ENCODE peak calls at places on chromosome 15, in five cellular contexts. J is H9, K is neuronal stem cell, W is H1, N is trophoblast cell. B is an unnamed sample.

GRCh38 chr15:48718646-48719045 is 73.1 kb upstream of the FBN1 start:
- DNase-seq in N (no peak), W (no peak), K (no peak), J (no peak), B (peak; percentile 38)

GRCh38 chr15:34038023-34038403 is 991 bp downstream of the AVEN start:
- DNase-seq in W (no peak), J (no peak), K (no peak), N (no peak), B (no peak)

GRCh38 chr15:75843618-75844610 is 667 bp downstream of the UBE2Q2 start:
- DNase-seq in J (peak; percentile 45), N (peak; percentile 71), W (no peak), K (peak; percentile 58), B (peak; percentile 61)

GRCh38 chr15:101355678-101356464 is 60.8 kb upstream of the SNRPA1 start:
- DNase-seq in J (no peak), W (no peak), N (no peak), K (no peak), B (no peak)

GRCh38 chr15:87038404-87038803 is 958.7 kb downstream of the AGBL1 start:
- DNase-seq in J (peak; percentile 64), K (no peak), W (peak; percentile 21), N (no peak), B (no peak)

GRCh38 chr15:70347766-70348558 is 250.2 kb upstream of the TLE3 start:
- DNase-seq in N (no peak), J (no peak), K (no peak), W (no peak), B (no peak)

GRCh38 chr15:82045179-82045891 is 483 bp downstream of the MEX3B start:
- DNase-seq in K (peak; percentile 59), N (peak; percentile 66), W (no peak), J (peak; percentile 50), B (peak; percentile 80)

GRCh38 chr15:94029495-94029894 is 201.9 kb upstream of the MCTP2 start:
- DNase-seq in K (no peak), N (peak; percentile 97), W (no peak), J (no peak), B (peak; percentile 10)

GRCh38 chr15:70084461-70084860 is 13.3 kb downstream of the TLE3 start:
- DNase-seq in K (no peak), W (no peak), J (no peak), N (no peak), B (no peak)

GRCh38 chr15:81097893-81098280 is 36.2 kb upstream of the CFAP161 start:
- DNase-seq in J (no peak), K (no peak), N (no peak), W (no peak), B (no peak)

GRCh38 chr15:80436511-80437307 is 32.5 kb downstream of the ARNT2 start:
- DNase-seq in N (peak; percentile 68), J (no peak), W (no peak), K (no peak), B (peak; percentile 26)

GRCh38 chr15:64844576-64845140 is 2.9 kb downstream of the PLEKHO2 start:
- DNase-seq in N (no peak), J (peak; percentile 24), W (no peak), K (no peak), B (no peak)

GRCh38 chr15:28919679-28920655 is 34.2 kb downstream of the APBA2 start:
- DNase-seq in J (no peak), N (no peak), K (no peak), W (no peak), B (no peak)

GRCh38 chr15:77611767-77612166 is 20.9 kb downstream of the LINGO1 start:
- DNase-seq in J (no peak), N (no peak), W (no peak), K (no peak), B (no peak)

GRCh38 chr15:77610731-77611130 is 22.0 kb downstream of the LINGO1 start:
- DNase-seq in W (no peak), K (no peak), J (no peak), N (no peak), B (no peak)

GRCh38 chr15:77614251-77614806 is 18.4 kb downstream of the LINGO1 start:
- DNase-seq in K (no peak), J (no peak), N (no peak), W (no peak), B (no peak)

GRCh38 chr15:77615472-77615871 is 17.2 kb downstream of the LINGO1 start:
- DNase-seq in N (no peak), K (no peak), W (no peak), J (no peak), B (no peak)

GRCh38 chr15:77612958-77613601 is 19.6 kb downstream of the LINGO1 start:
- DNase-seq in J (no peak), K (no peak), N (no peak), W (no peak), B (no peak)
- H2BK12ac ChIP-seq in J (no peak overlapping the region), K (no peak overlapping the region), N (no peak overlapping the region), W (no peak overlapping the region), B (no peak overlapping the region)

GRCh38 chr15:91261345-91261744 is 161.3 kb downstream of the SV2B start:
- DNase-seq in K (no peak), W (no peak), N (peak; percentile 23), J (no peak), B (no peak)

GRCh38 chr15:91265431-91265940 is 165.4 kb downstream of the SV2B start:
- DNase-seq in W (no peak), N (no peak), K (no peak), J (no peak), B (no peak)

GRCh38 chr15:91268510-91268909 is 168.5 kb downstream of the SV2B start:
- DNase-seq in K (no peak), N (no peak), W (no peak), J (peak; percentile 64), B (no peak)

GRCh38 chr15:91264651-91265351 is 164.7 kb downstream of the SV2B start:
- DNase-seq in J (no peak), N (peak; percentile 28), W (no peak), K (no peak), B (no peak)

GRCh38 chr15:91263632-91264477 is 163.8 kb downstream of the SV2B start:
- DNase-seq in K (no peak), J (no peak), W (no peak), N (peak; percentile 29), B (no peak)
- H2BK12ac ChIP-seq in K (no peak overlapping the region), J (no peak overlapping the region), W (no peak overlapping the region), N (no peak overlapping the region), B (no peak overlapping the region)

DNA sequence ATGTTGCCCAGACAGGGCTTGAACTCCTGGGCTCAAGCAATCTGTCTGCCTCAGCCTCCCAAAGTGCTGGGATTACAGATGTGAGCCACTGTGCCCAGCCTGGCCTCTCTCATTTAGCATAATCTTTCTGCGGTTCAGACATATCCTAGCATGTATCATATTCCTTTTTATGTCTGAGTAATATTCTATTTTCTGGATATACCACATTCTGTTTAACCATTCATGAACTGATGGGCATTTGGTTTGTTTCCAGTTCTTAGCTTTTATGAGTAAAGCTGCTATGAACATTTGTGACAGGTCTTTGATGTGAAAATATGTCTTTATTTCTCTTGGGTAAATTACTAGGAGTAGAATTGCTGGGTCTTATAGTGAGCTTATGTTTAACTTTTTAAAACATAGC is 23.5 kb downstream of the FAM81A start:
- DNase-seq in J (no peak), N (no peak), W (no peak), K (no peak), B (no peak)
- H2BK12ac ChIP-seq in J (no peak overlapping the region), N (no peak overlapping the region), W (no peak overlapping the region), K (no peak overlapping the region), B (no peak overlapping the region)

DNA sequence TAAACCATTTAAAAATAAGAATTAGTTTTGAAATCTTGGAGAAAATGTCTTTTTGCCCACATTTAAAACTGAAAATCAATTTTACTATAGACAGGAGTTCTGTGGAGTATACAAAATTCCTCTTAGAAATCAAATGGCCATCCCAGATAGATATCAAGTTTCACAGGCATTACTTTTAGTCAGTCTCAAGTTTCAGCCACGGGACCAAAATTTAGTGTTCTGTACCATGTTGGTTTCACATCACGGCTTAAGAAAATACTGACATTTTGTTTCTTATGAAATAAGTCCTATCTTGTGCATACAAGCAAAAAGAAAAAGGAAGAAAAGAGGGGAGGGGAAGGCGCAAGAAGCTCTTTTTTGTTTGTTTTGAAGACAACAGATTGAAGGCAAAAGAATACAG is 45.7 kb downstream of the EIF2AK4 start:
- DNase-seq in K (no peak), N (no peak), J (no peak), W (no peak), B (no peak)
- H2BK12ac ChIP-seq in K (no peak overlapping the region), N (no peak overlapping the region), J (no peak overlapping the region), W (no peak overlapping the region), B (no peak overlapping the region)

B was measured in mesenchymal stem cell.